ENCODE peak calls at places on chromosomes 2 and 18, in ten cellular contexts. K, Y, P, C, F, D, G, R, W and Q are unnamed samples.

GRCh38 chr18:48376406-48376805 is 32.8 kb downstream of the ZBTB7C start:
- DNase-seq in K (no peak), Y (no peak), P (no peak), C (no peak), F (no peak), D (no peak), G (no peak), R (no peak), W (no peak), Q (no peak)

GRCh38 chr2:98911376-98912154 is 24.5 kb downstream of the CRACDL start:
- DNase-seq in K (peak; percentile 33), Y (peak; percentile 50), P (peak; percentile 48), C (peak; percentile 81), F (no peak), D (no peak), G (no peak), R (no peak), W (no peak), Q (no peak)

GRCh38 chr2:192499476-192499875 is 304.7 kb upstream of the TMEFF2 start:
- DNase-seq in K (no peak), Y (peak; percentile 77), P (peak; percentile 28), C (peak; percentile 51), F (no peak), D (no peak), G (no peak), R (no peak), W (no peak), Q (no peak)

GRCh38 chr2:25310965-25311865 is 30.5 kb downstream of the DNMT3A start:
- DNase-seq in K (peak; percentile 88), Y (no peak), P (peak; percentile 88), C (peak; percentile 69), F (no peak), D (no peak), G (peak; percentile 91), R (peak; percentile 47), W (no peak), Q (no peak)

GRCh38 chr2:113831156-113831555 is 58.7 kb upstream of the ACTR3 start:
- DNase-seq in K (no peak), Y (peak; percentile 63), P (peak; percentile 79), C (peak; percentile 84), F (no peak), D (no peak), G (peak; percentile 5), R (no peak), W (no peak), Q (no peak)

GRCh38 chr2:18829976-18830375 is 240.6 kb upstream of the NT5C1B start:
- DNase-seq in K (no peak), Y (peak; percentile 64), P (no peak), C (no peak), F (no peak), D (no peak), G (no peak), R (no peak), W (no peak), Q (no peak)

GRCh38 chr2:58376592-58376991 is 135.5 kb upstream of the FANCL start:
- DNase-seq in K (no peak), Y (no peak), P (peak; percentile 86), C (peak; percentile 2), F (no peak), D (no peak), G (no peak), R (no peak), W (no peak), Q (no peak)

GRCh38 chr18:2686349-2686968 is 30.9 kb downstream of the SMCHD1 start:
- DNase-seq in K (no peak), Y (no peak), P (no peak), C (no peak), F (no peak), D (no peak), G (no peak), R (no peak), W (no peak), Q (no peak)

GRCh38 chr2:61924895-61925663 is 19.6 kb downstream of the COMMD1 start:
- DNase-seq in K (no peak), Y (no peak), P (no peak), C (no peak), F (no peak), D (no peak), G (no peak), R (no peak), W (no peak), Q (no peak)

GRCh38 chr2:200373973-200374416 is 67.5 kb downstream of the SPATS2L start:
- DNase-seq in K (no peak), Y (no peak), P (peak; percentile 66), C (no peak), F (no peak), D (no peak), G (peak; percentile 43), R (no peak), W (peak; percentile 87), Q (no peak)

DNA sequence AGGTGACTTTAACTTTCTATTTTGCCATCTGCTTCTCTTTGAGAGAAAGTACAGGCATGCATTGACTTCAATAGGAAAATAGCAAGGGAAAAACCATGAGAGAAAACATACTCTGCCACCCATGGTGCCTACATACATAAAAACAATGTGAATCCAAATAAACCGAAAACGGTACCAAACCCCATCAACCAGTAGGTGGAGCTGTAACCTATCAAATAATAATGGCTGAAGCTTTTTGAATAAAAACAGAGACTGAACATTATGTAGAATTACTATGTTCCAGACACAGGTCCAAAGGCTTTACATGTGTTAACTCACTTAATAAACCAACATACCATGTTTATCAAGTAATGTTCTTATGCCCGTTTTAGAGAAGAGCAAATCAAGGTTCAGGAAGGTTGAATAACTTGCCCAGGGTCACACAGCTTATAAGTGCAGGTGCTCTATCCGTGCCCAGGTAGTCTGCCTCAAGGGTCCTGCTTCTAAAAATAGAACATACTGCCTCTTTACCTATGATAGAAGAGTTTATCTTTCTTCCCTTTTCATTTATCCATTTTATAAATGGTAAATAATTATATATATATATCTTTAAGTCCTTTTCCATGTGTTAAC is 293.9 kb upstream of the SYT4 start:
- DNase-seq in K (no peak), Y (peak; percentile 7), P (peak; percentile 59), C (peak; percentile 33), F (no peak), D (peak; percentile 65), G (peak; percentile 52), R (peak; percentile 8), W (peak; percentile 71), Q (no peak)
- TF ChIP-seq CTCF in K (peak; percentile 74), Y (peak; percentile 87), P (peak; percentile 65), C (peak; percentile 69), F (peak; percentile 41), D (peak; percentile 59), G (peak; percentile 65), R (peak; percentile 39), W (peak; percentile 82), Q (peak; percentile 16)

GRCh38 chr2:127089466-127090235 is 17.3 kb downstream of the BIN1 start:
- DNase-seq in K (no peak), Y (no peak), P (no peak), C (no peak), F (no peak), D (no peak), G (no peak), R (no peak), W (no peak), Q (no peak)

GRCh38 chr2:127091886-127092285 is 15.1 kb downstream of the BIN1 start:
- DNase-seq in K (no peak), Y (no peak), P (no peak), C (no peak), F (no peak), D (no peak), G (no peak), R (no peak), W (no peak), Q (no peak)

GRCh38 chr2:127092306-127092705 is 14.6 kb downstream of the BIN1 start:
- DNase-seq in K (no peak), Y (no peak), P (no peak), C (no peak), F (no peak), D (no peak), G (no peak), R (no peak), W (no peak), Q (peak; percentile 13)

GRCh38 chr2:127090281-127091128 is 16.4 kb downstream of the BIN1 start:
- DNase-seq in K (no peak), Y (no peak), P (no peak), C (no peak), F (no peak), D (no peak), G (no peak), R (no peak), W (no peak), Q (no peak)

GRCh38 chr2:127091148-127091547 is 15.8 kb downstream of the BIN1 start:
- DNase-seq in K (no peak), Y (no peak), P (no peak), C (no peak), F (no peak), D (no peak), G (no peak), R (no peak), W (no peak), Q (no peak)
- H3K4me1 ChIP-seq in K (no peaks in the 10 kb centered on the region), Y (peaks cover 28% of the 10 kb centered on the region), P (peaks cover 29% of the 10 kb centered on the region), C (no peaks in the 10 kb centered on the region), F (peaks cover 22% of the 10 kb centered on the region), D (peaks cover 24% of the 10 kb centered on the region), G (peaks cover 16% of the 10 kb centered on the region), R (no peaks in the 10 kb centered on the region), W (no peaks in the 10 kb centered on the region), Q (peaks cover 20% of the 10 kb centered on the region)

GRCh38 chr2:85164145-85164559 is 31.0 kb downstream of the TCF7L1 start:
- DNase-seq in K (no peak), Y (no peak), P (no peak), C (no peak), F (no peak), D (no peak), G (no peak), R (no peak), W (no peak), Q (no peak)
- TF ChIP-seq CTCF in K (no peak), Y (no peak), P (no peak), C (no peak), F (no peak), D (no peak), G (no peak), R (no peak), W (no peak), Q (no peak)

GRCh38 chr2:127080941-127081769 is 25.8 kb downstream of the BIN1 start:
- DNase-seq in K (no peak), Y (no peak), P (no peak), C (no peak), F (no peak), D (no peak), G (peak; percentile 35), R (no peak), W (no peak), Q (no peak)

GRCh38 chr2:127083819-127084503 is 23.0 kb downstream of the BIN1 start:
- DNase-seq in K (peak; percentile 89), Y (peak; percentile 98), P (peak; percentile 37), C (peak; percentile 21), F (no peak), D (peak; percentile 84), G (peak; percentile 64), R (no peak), W (no peak), Q (peak; percentile 86)

GRCh38 chr2:127084611-127085031 is 22.3 kb downstream of the BIN1 start:
- DNase-seq in K (no peak), Y (peak; percentile 88), P (no peak), C (no peak), F (no peak), D (no peak), G (no peak), R (no peak), W (no peak), Q (no peak)

GRCh38 chr2:127081826-127082633 is 24.9 kb downstream of the BIN1 start:
- DNase-seq in K (no peak), Y (no peak), P (no peak), C (no peak), F (no peak), D (no peak), G (no peak), R (peak; percentile 49), W (no peak), Q (no peak)

GRCh38 chr2:127082974-127083373 is 24.0 kb downstream of the BIN1 start:
- DNase-seq in K (no peak), Y (peak; percentile 28), P (no peak), C (no peak), F (no peak), D (no peak), G (peak; percentile 43), R (no peak), W (no peak), Q (no peak)
- H3K4me1 ChIP-seq in K (peaks cover 26% of the 10 kb centered on the region), Y (peaks cover 71% of the 10 kb centered on the region), P (peaks cover 10% of the 10 kb centered on the region), C (peaks cover 11% of the 10 kb centered on the region), F (peaks cover 55% of the 10 kb centered on the region), D (peaks cover 33% of the 10 kb centered on the region), G (peaks cover 9% of the 10 kb centered on the region), R (peaks cover 9% of the 10 kb centered on the region), W (no peaks in the 10 kb centered on the region), Q (peaks cover 40% of the 10 kb centered on the region)